ENCODE peak calls at places on chromosomes 3 and 15, in nine cellular contexts. T, A, Q, O, J, N, G, V and D are unnamed samples.

GRCh38 chr3:8987673-8988655 is 24.7 kb upstream of the RAD18 start:
- DNase-seq in T (peak), A (peak), Q (peak), O (peak), J (peak), N (peak), G (peak), V (peak), D (peak)

GRCh38 chr15:64343841-64344240 is 12.1 kb downstream of the CSNK1G1 start:
- DNase-seq in T (peak), A (no peak), Q (no peak), O (peak), J (no peak), N (no peak), G (no peak), V (no peak), D (no peak)

GRCh38 chr3:133448478-133449122 is 48.7 kb downstream of the BFSP2 start:
- DNase-seq in T (no peak), A (no peak), Q (no peak), O (no peak), J (peak), N (peak), G (no peak), V (no peak), D (no peak)

GRCh38 chr3:194104041-194104751 is 31.8 kb upstream of the HES1 start:
- DNase-seq in T (no peak), A (no peak), Q (no peak), O (no peak), J (peak), N (peak), G (no peak), V (no peak), D (no peak)

GRCh38 chr3:120160050-120160449 is 65.8 kb upstream of the GSK3B start:
- DNase-seq in T (peak), A (no peak), Q (peak), O (peak), J (no peak), N (no peak), G (no peak), V (no peak), D (peak)

GRCh38 chr3:29313074-29313473 is 32.2 kb downstream of the RBMS3 start:
- DNase-seq in T (peak), A (no peak), Q (no peak), O (peak), J (no peak), N (no peak), G (no peak), V (no peak), D (peak)

GRCh38 chr15:66025972-66026371 is 156.7 kb downstream of the RAB11A start:
- DNase-seq in T (no peak), A (no peak), Q (no peak), O (no peak), J (no peak), N (no peak), G (no peak), V (no peak), D (no peak)

GRCh38 chr3:66047321-66048050 is 8.8 kb upstream of the MAGI1 start:
- DNase-seq in T (peak), A (no peak), Q (no peak), O (peak), J (no peak), N (no peak), G (no peak), V (peak), D (peak)

GRCh38 chr15:89917442-89918085 is 4.8 kb upstream of the ARPIN start:
- DNase-seq in T (no peak), A (no peak), Q (no peak), O (no peak), J (no peak), N (no peak), G (no peak), V (no peak), D (no peak)

GRCh38 chr3:52495777-52496602 is 852 bp downstream of the STAB1 start:
- DNase-seq in T (peak), A (no peak), Q (no peak), O (peak), J (no peak), N (no peak), G (no peak), V (no peak), D (peak)

GRCh38 chr3:76900571-76900970 is 139.3 kb upstream of the ROBO2 start:
- DNase-seq in T (peak), A (no peak), Q (no peak), O (no peak), J (no peak), N (no peak), G (no peak), V (no peak), D (no peak)

GRCh38 chr15:70127797-70128756 is 30.4 kb upstream of the TLE3 start:
- DNase-seq in T (no peak), A (no peak), Q (peak), O (no peak), J (no peak), N (no peak), G (no peak), V (no peak), D (no peak)

GRCh38 chr15:21261965-21262850 is 178.1 kb downstream of the POTEB3 start:
- DNase-seq in T (no peak), A (peak), Q (peak), O (no peak), J (no peak), N (peak), G (no peak), V (no peak), D (no peak)

GRCh38 chr15:90960316-90961091 is 5.8 kb downstream of the RCCD1 start:
- DNase-seq in T (peak), A (no peak), Q (no peak), O (no peak), J (no peak), N (no peak), G (no peak), V (no peak), D (no peak)

GRCh38 chr15:41930221-41930866 is 36.5 kb upstream of the SPTBN5 start:
- DNase-seq in T (peak), A (no peak), Q (no peak), O (peak), J (no peak), N (no peak), G (no peak), V (no peak), D (peak)

GRCh38 chr15:48285329-48286214 is 45.7 kb upstream of the DUT start:
- DNase-seq in T (peak), A (peak), Q (peak), O (peak), J (peak), N (peak), G (peak), V (peak), D (peak)

GRCh38 chr15:63372018-63372705 is 9.5 kb downstream of the CA12 start:
- DNase-seq in T (peak), A (no peak), Q (peak), O (peak), J (no peak), N (no peak), G (no peak), V (no peak), D (peak)

DNA sequence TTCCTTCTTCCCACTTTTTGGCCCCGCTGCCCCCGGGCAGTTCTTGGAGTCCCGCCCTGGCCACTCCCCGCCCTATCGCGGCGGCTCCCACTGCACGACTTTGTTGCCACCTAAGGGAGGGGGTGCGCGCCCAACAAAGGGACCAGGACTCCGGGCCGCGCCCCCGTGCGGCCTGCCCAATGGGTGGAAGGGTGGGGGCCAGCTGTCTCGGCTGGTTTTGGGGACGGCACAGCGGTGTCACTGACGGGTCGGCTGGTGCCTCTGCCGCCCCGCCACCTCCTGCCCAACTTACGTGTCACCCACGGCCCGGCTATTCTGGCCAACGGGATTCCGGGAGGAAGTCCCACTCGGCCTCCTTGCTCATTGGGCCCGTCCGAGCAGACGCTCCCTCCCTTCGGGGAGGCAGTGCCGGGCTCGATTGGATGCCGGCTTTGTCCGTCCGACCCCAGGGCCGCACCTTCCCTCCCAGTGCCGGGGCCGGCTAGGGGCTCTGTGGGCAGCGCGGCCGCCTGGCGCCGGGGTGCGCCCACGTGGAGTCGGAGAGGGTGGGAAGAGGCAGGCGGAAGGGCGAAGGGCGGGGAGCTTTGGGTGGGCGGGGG is at the start of gene GOLIM4:
- DNase-seq in T (peak), A (peak), Q (peak), O (peak), J (peak), N (peak), G (peak), V (peak), D (peak)
- TF ChIP-seq CTCF in T (no peak), A (no peak), Q (no peak), O (no peak), J (no peak), N (peak), G (no peak), V (no peak), D (no peak)

GRCh38 chr15:94586099-94586498 is 354.7 kb downstream of the MCTP2 start:
- DNase-seq in T (no peak), A (no peak), Q (no peak), O (no peak), J (no peak), N (no peak), G (no peak), V (no peak), D (no peak)

GRCh38 chr15:94584833-94585244 is 353.5 kb downstream of the MCTP2 start:
- DNase-seq in T (no peak), A (no peak), Q (no peak), O (peak), J (no peak), N (peak), G (peak), V (peak), D (no peak)

GRCh38 chr15:94579261-94579660 is 347.9 kb downstream of the MCTP2 start:
- DNase-seq in T (no peak), A (no peak), Q (no peak), O (no peak), J (no peak), N (no peak), G (no peak), V (no peak), D (no peak)

GRCh38 chr15:94580186-94580585 is 348.8 kb downstream of the MCTP2 start:
- DNase-seq in T (no peak), A (no peak), Q (no peak), O (no peak), J (no peak), N (no peak), G (no peak), V (no peak), D (no peak)

GRCh38 chr15:94582368-94582767 is 351.0 kb downstream of the MCTP2 start:
- DNase-seq in T (no peak), A (peak), Q (peak), O (peak), J (no peak), N (peak), G (no peak), V (peak), D (peak)
- TF ChIP-seq CTCF in T (no peak), A (peak), Q (no peak), O (peak), J (no peak), N (peak), G (peak), V (peak), D (no peak)

GRCh38 chr3:23372296-23372695 is 169.2 kb downstream of the UBE2E2 start:
- DNase-seq in T (peak), A (no peak), Q (no peak), O (peak), J (no peak), N (no peak), G (no peak), V (no peak), D (no peak)
- TF ChIP-seq CTCF in T (no peak), A (no peak), Q (no peak), O (peak), J (no peak), N (no peak), G (no peak), V (no peak), D (no peak)

GRCh38 chr15:74368121-74368520 is 675 bp upstream of the CYP11A1 start:
- DNase-seq in T (no peak), A (no peak), Q (peak), O (no peak), J (no peak), N (no peak), G (no peak), V (no peak), D (no peak)

GRCh38 chr15:74364936-74365618 is 2.4 kb downstream of the CYP11A1 start:
- DNase-seq in T (no peak), A (no peak), Q (peak), O (no peak), J (no peak), N (no peak), G (no peak), V (no peak), D (no peak)

GRCh38 chr15:74367296-74367854 is at the start of gene CYP11A1:
- DNase-seq in T (no peak), A (no peak), Q (peak), O (no peak), J (no peak), N (no peak), G (no peak), V (no peak), D (no peak)

GRCh38 chr15:74362482-74362881 is 5.0 kb downstream of the CYP11A1 start:
- DNase-seq in T (no peak), A (no peak), Q (no peak), O (no peak), J (no peak), N (no peak), G (no peak), V (no peak), D (no peak)

GRCh38 chr15:74365619-74366445 is 1.6 kb downstream of the CYP11A1 start:
- DNase-seq in T (peak), A (peak), Q (peak), O (peak), J (peak), N (peak), G (no peak), V (peak), D (peak)
- TF ChIP-seq CTCF in T (no peak), A (no peak), Q (no peak), O (no peak), J (no peak), N (no peak), G (no peak), V (no peak), D (no peak)

GRCh38 chr15:55921744-55922143 is 71.7 kb downstream of the NEDD4 start:
- DNase-seq in T (no peak), A (no peak), Q (no peak), O (no peak), J (no peak), N (no peak), G (no peak), V (no peak), D (no peak)
- TF ChIP-seq CTCF in T (no peak), A (peak), Q (no peak), O (no peak), J (no peak), N (no peak), G (no peak), V (no peak), D (peak)